ENCODE peak calls at places on chromosomes 6 and 20, in ten cellular contexts. K, E, P, J, O, R, N, T, X and Z are unnamed samples.

GRCh38 chr6:122405417-122405816 is 6.0 kb downstream of the HSF2 start:
- DNase-seq in K (no peak), E (no peak), P (no peak), J (no peak), O (no peak), R (peak; percentile 21), N (peak; percentile 13), T (no peak), X (no peak), Z (no peak)

GRCh38 chr20:8232332-8232731 is 100.3 kb downstream of the PLCB1 start:
- DNase-seq in K (no peak), E (no peak), P (no peak), J (no peak), O (no peak), R (no peak), N (no peak), T (no peak), X (no peak), Z (no peak)

GRCh38 chr20:63980317-63980805 is 571 bp upstream of the PRPF6 start:
- DNase-seq in K (no peak), E (no peak), P (no peak), J (no peak), O (no peak), R (no peak), N (no peak), T (no peak), X (no peak), Z (no peak)

GRCh38 chr20:48760403-48760889 is 67.4 kb downstream of the PREX1 start:
- DNase-seq in K (peak; percentile 84), E (peak; percentile 32), P (no peak), J (no peak), O (no peak), R (peak; percentile 24), N (no peak), T (no peak), X (peak; percentile 91), Z (no peak)

GRCh38 chr20:11411765-11412164 is 505.9 kb upstream of the BTBD3 start:
- DNase-seq in K (no peak), E (no peak), P (no peak), J (no peak), O (no peak), R (no peak), N (no peak), T (no peak), X (no peak), Z (no peak)

GRCh38 chr6:145483191-145483996 is 251.9 kb downstream of the EPM2A start:
- DNase-seq in K (no peak), E (no peak), P (peak; percentile 80), J (no peak), O (no peak), R (peak; percentile 12), N (peak; percentile 40), T (no peak), X (no peak), Z (no peak)

GRCh38 chr6:5287966-5288297 is 26.6 kb downstream of the FARS2 start:
- DNase-seq in K (no peak), E (no peak), P (no peak), J (no peak), O (no peak), R (no peak), N (no peak), T (no peak), X (no peak), Z (no peak)

GRCh38 chr6:80132942-80133517 is 26.6 kb downstream of the BCKDHB start:
- DNase-seq in K (peak; percentile 85), E (peak; percentile 80), P (peak; percentile 47), J (peak; percentile 78), O (peak; percentile 53), R (peak; percentile 72), N (peak; percentile 51), T (no peak), X (no peak), Z (peak; percentile 36)

GRCh38 chr20:45368221-45368980 is 5.4 kb downstream of the SYS1 start:
- DNase-seq in K (peak; percentile 87), E (peak; percentile 53), P (no peak), J (no peak), O (no peak), R (no peak), N (no peak), T (peak; percentile 39), X (peak; percentile 78), Z (no peak)

GRCh38 chr20:50519036-50519780 is 9.0 kb downstream of the PTPN1 start:
- DNase-seq in K (peak; percentile 82), E (peak; percentile 43), P (no peak), J (no peak), O (no peak), R (no peak), N (no peak), T (no peak), X (no peak), Z (no peak)

GRCh38 chr6:66508433-66508832 is 801.4 kb upstream of the EYS start:
- DNase-seq in K (no peak), E (no peak), P (no peak), J (no peak), O (no peak), R (peak; percentile 20), N (no peak), T (no peak), X (no peak), Z (no peak)

GRCh38 chr20:17536944-17537444 is 5.8 kb upstream of the BFSP1 start:
- DNase-seq in K (peak; percentile 82), E (peak; percentile 78), P (peak; percentile 64), J (peak; percentile 90), O (peak; percentile 78), R (peak; percentile 76), N (peak; percentile 90), T (peak; percentile 69), X (no peak), Z (peak; percentile 82)
- TF ChIP-seq POLR2A in K (no peak), E (no peak), P (no peak), J (no peak), O (no peak), R (peak; percentile 46), N (no peak), T (no peak), X (no peak), Z (no peak)

DNA sequence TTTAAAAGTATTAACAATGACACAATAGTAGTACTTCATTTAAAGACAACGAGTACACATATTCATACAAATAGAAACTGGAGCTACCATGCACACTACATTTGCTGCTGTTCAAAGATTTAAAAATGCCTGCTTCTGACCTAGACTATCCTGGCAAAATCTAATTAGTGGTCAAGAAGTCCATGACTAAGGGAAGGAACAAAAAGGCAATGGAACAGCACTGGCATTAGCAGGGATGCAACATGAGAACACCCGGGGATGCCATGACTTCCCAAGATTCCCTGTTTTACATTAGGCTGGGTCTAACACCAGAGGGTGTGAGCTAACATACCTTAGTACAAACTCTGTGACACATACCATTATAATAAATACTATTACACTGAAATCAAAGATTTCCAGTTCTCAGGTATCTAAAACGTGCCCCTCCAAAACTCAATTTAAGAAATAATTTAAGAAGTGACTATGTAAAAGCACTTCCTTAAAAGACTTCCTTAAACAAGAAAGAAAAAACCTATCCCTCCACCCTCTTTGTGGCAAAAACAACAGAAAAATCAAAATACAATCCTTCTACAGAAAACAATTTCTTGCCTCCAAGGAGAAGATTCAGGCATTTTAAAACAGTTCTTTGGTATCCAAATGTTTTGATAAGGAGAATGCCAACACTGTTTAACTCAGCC is 25.5 kb downstream of the CHD6 start:
- DNase-seq in K (no peak), E (no peak), P (no peak), J (no peak), O (no peak), R (no peak), N (no peak), T (no peak), X (no peak), Z (no peak)
- H3K9me3 ChIP-seq in K (no peaks in the 10 kb centered on the region), E (peaks cover 19% of the 10 kb centered on the region), P (no peaks in the 10 kb centered on the region), J (no peaks in the 10 kb centered on the region), O (peaks cover 16% of the 10 kb centered on the region), R (peaks cover 12% of the 10 kb centered on the region), N (no peaks in the 10 kb centered on the region), T (no peaks in the 10 kb centered on the region), X (peaks cover 25% of the 10 kb centered on the region), Z (no peaks in the 10 kb centered on the region)

GRCh38 chr6:26204332-26205160 is 117.3 kb downstream of the HFE start:
- DNase-seq in K (peak; percentile 97), E (peak; percentile 95), P (peak; percentile 98), J (peak; percentile 98), O (peak; percentile 78), R (peak; percentile 99), N (peak; percentile 97), T (peak; percentile 96), X (peak; percentile 95), Z (peak; percentile 87)
- TF ChIP-seq CTCF in K (peak; percentile 58), E (peak; percentile 15), P (no peak), J (peak; percentile 17), O (peak; percentile 32), R (peak; percentile 53), N (no peak), T (peak; percentile 37), X (peak; percentile 59), Z (peak; percentile 45)

GRCh38 chr6:156781882-156782631 is 4.9 kb downstream of the ARID1B start:
- DNase-seq in K (no peak), E (no peak), P (no peak), J (no peak), O (no peak), R (no peak), N (no peak), T (no peak), X (no peak), Z (no peak)

GRCh38 chr6:156778615-156779205 is 1.5 kb downstream of the ARID1B start:
- DNase-seq in K (peak; percentile 72), E (peak; percentile 65), P (no peak), J (peak; percentile 23), O (peak; percentile 62), R (no peak), N (peak; percentile 42), T (peak; percentile 72), X (peak; percentile 93), Z (peak; percentile 60)

GRCh38 chr6:156780962-156781705 is 4.0 kb downstream of the ARID1B start:
- DNase-seq in K (no peak), E (no peak), P (no peak), J (no peak), O (no peak), R (no peak), N (no peak), T (no peak), X (no peak), Z (no peak)

GRCh38 chr6:156779206-156780116 is 2.3 kb downstream of the ARID1B start:
- DNase-seq in K (peak; percentile 75), E (peak; percentile 49), P (no peak), J (peak; percentile 19), O (peak; percentile 55), R (no peak), N (peak; percentile 40), T (peak; percentile 67), X (peak; percentile 89), Z (peak; percentile 42)

GRCh38 chr6:156780117-156780641 is 3.0 kb downstream of the ARID1B start:
- DNase-seq in K (peak; percentile 86), E (peak; percentile 63), P (peak; percentile 70), J (peak; percentile 67), O (peak; percentile 33), R (peak; percentile 96), N (peak; percentile 78), T (peak; percentile 74), X (no peak), Z (peak; percentile 43)
- TF ChIP-seq POLR2A in K (peak; percentile 36), E (peak; percentile 54), P (peak; percentile 59), J (peak; percentile 69), O (peak; percentile 45), R (peak; percentile 80), N (no peak), T (peak; percentile 38), X (no peak), Z (peak; percentile 80)